ENCODE peak calls at places on chromosomes 1 and 21, in five cellular contexts. One of them, this sample, is unnamed.

GRCh38 chr1:110235839-110236682 is 25.9 kb downstream of the KCNC4 start:
- DNase-seq in AG09319: peak
- DNase-seq in A549: no peak
- DNase-seq in GM23338: no peak
- DNase-seq in RWPE1: peak
- DNase-seq in this sample: no peak

GRCh38 chr1:219062161-219062560 is 111.5 kb upstream of the LYPLAL1 start:
- DNase-seq in RWPE1: no peak
- DNase-seq in A549: no peak
- DNase-seq in GM23338: no peak
- DNase-seq in AG09319: no peak
- DNase-seq in this sample: no peak

GRCh38 chr21:29520146-29520545 is 221.4 kb downstream of the BACH1 start:
- DNase-seq in RWPE1: no peak
- DNase-seq in A549: no peak
- DNase-seq in AG09319: no peak
- DNase-seq in GM23338: no peak
- DNase-seq in this sample: no peak

GRCh38 chr1:240844466-240844865 is 232.5 kb upstream of the GREM2 start:
- DNase-seq in RWPE1: no peak
- DNase-seq in A549: no peak
- DNase-seq in AG09319: no peak
- DNase-seq in GM23338: no peak
- DNase-seq in this sample: no peak

GRCh38 chr1:95012389-95012788 is 60.4 kb downstream of the ALG14 start:
- DNase-seq in AG09319: peak
- DNase-seq in RWPE1: no peak
- DNase-seq in GM23338: no peak
- DNase-seq in A549: no peak
- DNase-seq in this sample: peak

GRCh38 chr1:7560601-7561181 is 210.4 kb upstream of the VAMP3 start:
- DNase-seq in RWPE1: no peak
- DNase-seq in A549: no peak
- DNase-seq in GM23338: no peak
- DNase-seq in AG09319: no peak
- DNase-seq in this sample: no peak

GRCh38 chr1:160520582-160520981 is 2.5 kb downstream of the SLAMF6 start:
- DNase-seq in AG09319: no peak
- DNase-seq in GM23338: no peak
- DNase-seq in A549: no peak
- DNase-seq in RWPE1: peak
- DNase-seq in this sample: no peak

GRCh38 chr1:20199410-20199809 is 13.1 kb upstream of the PLA2G2C start:
- DNase-seq in GM23338: no peak
- DNase-seq in RWPE1: peak
- DNase-seq in AG09319: no peak
- DNase-seq in A549: no peak
- DNase-seq in this sample: no peak

GRCh38 chr1:30171956-30172694 is 551.3 kb downstream of the MATN1 start:
- DNase-seq in GM23338: no peak
- DNase-seq in A549: no peak
- DNase-seq in AG09319: no peak
- DNase-seq in RWPE1: no peak
- DNase-seq in this sample: peak

GRCh38 chr1:172325562-172325961 is 94.9 kb upstream of the C1orf105 start:
- DNase-seq in A549: no peak
- DNase-seq in GM23338: no peak
- DNase-seq in AG09319: no peak
- DNase-seq in RWPE1: peak
- DNase-seq in this sample: no peak

GRCh38 chr1:94009304-94009703 is 100.1 kb upstream of the GCLM start:
- DNase-seq in GM23338: no peak
- DNase-seq in AG09319: no peak
- DNase-seq in RWPE1: no peak
- DNase-seq in A549: no peak
- DNase-seq in this sample: no peak

GRCh38 chr1:159941867-159942560 is 3.4 kb downstream of the IGSF9 start:
- DNase-seq in AG09319: no peak
- DNase-seq in GM23338: peak
- DNase-seq in A549: no peak
- DNase-seq in RWPE1: no peak
- DNase-seq in this sample: no peak

GRCh38 chr1:51752073-51752948 is 126.2 kb downstream of the NRDC start:
- DNase-seq in AG09319: no peak
- DNase-seq in RWPE1: no peak
- DNase-seq in A549: no peak
- DNase-seq in GM23338: peak
- DNase-seq in this sample: no peak

GRCh38 chr1:33382651-33383415 is 48.1 kb downstream of the PHC2 start:
- DNase-seq in GM23338: no peak
- DNase-seq in RWPE1: no peak
- DNase-seq in AG09319: no peak
- DNase-seq in A549: no peak
- DNase-seq in this sample: no peak

GRCh38 chr1:204377800-204378608 is 18.3 kb upstream of the PLEKHA6 start:
- DNase-seq in GM23338: peak
- DNase-seq in A549: peak
- DNase-seq in RWPE1: peak
- DNase-seq in AG09319: no peak
- DNase-seq in this sample: no peak

This sample was measured in esophagus muscularis mucosa.